ENCODE peak calls at places on chromosomes 12 and 14, in ten cellular contexts. N is endodermal cell; O is putamen; T is activated T-helper 1 cell treated with anti-CD3 and anti-CD28 coated beads, Interleukin-2, amount 50 U/mL, for 16 hours; G is stomach; U is T-helper 2 cell; H is tibial artery; V is progenitor cell of endocrine pancreas; W is lung; Q is CD4-positive, alpha-beta T cell. S is an unnamed sample.

GRCh38 chr12:119069029-119069731 is 87.8 kb downstream of the SRRM4 start:
- DNase-seq in N (peak; percentile 84), O (no peak), T (no peak), G (peak; percentile 38), U (no peak), H (no peak), V (no peak), W (no peak), Q (no peak), S (no peak)

GRCh38 chr14:68774771-68775613 is 17.9 kb downstream of the ZFP36L1 start:
- DNase-seq in N (peak; percentile 17), O (no peak), T (no peak), G (peak; percentile 14), U (no peak), H (no peak), V (no peak), W (no peak), Q (no peak), S (no peak)

GRCh38 chr14:53792909-53793308 is 163.7 kb downstream of the BMP4 start:
- DNase-seq in N (peak; percentile 62), O (no peak), T (no peak), G (no peak), U (no peak), H (no peak), V (no peak), W (no peak), Q (no peak), S (no peak)

GRCh38 chr14:88630565-88630964 is 67.7 kb downstream of the ZC3H14 start:
- DNase-seq in N (no peak), O (no peak), T (no peak), G (no peak), U (no peak), H (no peak), V (no peak), W (no peak), Q (no peak), S (no peak)

GRCh38 chr14:21543426-21544350 is 17.5 kb upstream of the SALL2 start:
- DNase-seq in N (peak; percentile 76), O (no peak), T (no peak), G (no peak), U (no peak), H (no peak), V (no peak), W (no peak), Q (no peak), S (no peak)

GRCh38 chr12:3333583-3333982 is 157.4 kb upstream of the PRMT8 start:
- DNase-seq in N (peak; percentile 98), O (no peak), T (no peak), G (no peak), U (no peak), H (no peak), V (no peak), W (no peak), Q (no peak), S (no peak)

GRCh38 chr14:66483322-66483721 is 2.8 kb upstream of the CCDC196 start:
- DNase-seq in N (no peak), O (no peak), T (no peak), G (no peak), U (no peak), H (no peak), V (no peak), W (no peak), Q (no peak), S (no peak)

GRCh38 chr12:102053062-102053349 is 8.8 kb downstream of the WASHC3 start:
- DNase-seq in N (no peak), O (no peak), T (no peak), G (no peak), U (no peak), H (no peak), V (no peak), W (no peak), Q (no peak), S (no peak)

GRCh38 chr12:57554453-57554852 is 4.6 kb downstream of the KIF5A start:
- DNase-seq in N (no peak), O (no peak), T (no peak), G (no peak), U (no peak), H (no peak), V (no peak), W (no peak), Q (no peak), S (no peak)

GRCh38 chr12:113186033-113186365 is 478 bp downstream of the RITA1 start:
- DNase-seq in N (no peak), O (no peak), T (no peak), G (no peak), U (peak; percentile 53), H (no peak), V (no peak), W (no peak), Q (no peak), S (no peak)

GRCh38 chr12:46490635-46491034 is 118.1 kb upstream of the SLC38A2 start:
- DNase-seq in N (no peak), O (no peak), T (no peak), G (no peak), U (no peak), H (no peak), V (no peak), W (no peak), Q (no peak), S (no peak)

GRCh38 chr12:113082486-113083148 is 26.1 kb downstream of the DTX1 start:
- DNase-seq in N (no peak), O (no peak), T (no peak), G (no peak), U (no peak), H (no peak), V (no peak), W (no peak), Q (no peak), S (no peak)

S was measured in T-helper 17 cell.